ENCODE peak calls at places on chromosome 22, in six cellular contexts. F is smooth muscle cell of the brain vasculature, N is substantia nigra, T is kidney epithelial cell, X is T-cell, H is IMR-90. G is an unnamed sample.
A peak's percentile ranks its signal among the peaks of the same experiment; 100 is the strongest.

GRCh38 chr22:46934746-46935491 is 172.5 kb downstream of the TBC1D22A start:
- DNase-seq in F (peak; percentile 45), N (no peak), T (peak; percentile 98), X (no peak), H (peak; percentile 98), G (no peak)

GRCh38 chr22:29435236-29435635 is 3.1 kb upstream of the RFPL1 start:
- DNase-seq in F (no peak), N (no peak), T (no peak), X (no peak), H (no peak), G (no peak)

GRCh38 chr22:50542416-50542927 is 3.2 kb upstream of the KLHDC7B start:
- DNase-seq in F (no peak), N (no peak), T (no peak), X (no peak), H (no peak), G (no peak)

GRCh38 chr22:39821008-39821407 is 72.6 kb downstream of the ENTHD1 start:
- DNase-seq in F (no peak), N (no peak), T (no peak), X (no peak), H (no peak), G (no peak)

GRCh38 chr22:22011964-22012363 is 29.4 kb upstream of the TOP3B start:
- DNase-seq in F (no peak), N (no peak), T (no peak), X (no peak), H (no peak), G (no peak)

GRCh38 chr22:26534166-26534855 is 22.0 kb upstream of the TFIP11 start:
- DNase-seq in F (no peak), N (no peak), T (no peak), X (no peak), H (no peak), G (no peak)

GRCh38 chr22:28143206-28143605 is 224.2 kb upstream of the PITPNB start:
- DNase-seq in F (no peak), N (no peak), T (no peak), X (no peak), H (no peak), G (no peak)

GRCh38 chr22:50697667-50698506 is 25.3 kb downstream of the SHANK3 start:
- DNase-seq in F (no peak), N (no peak), T (no peak), X (no peak), H (no peak), G (no peak)

GRCh38 chr22:29096736-29097669 is 24.2 kb downstream of the KREMEN1 start:
- DNase-seq in F (no peak), N (no peak), T (no peak), X (no peak), H (peak; percentile 30), G (no peak)

GRCh38 chr22:38196791-38197429 is 4.9 kb upstream of the MAFF start:
- DNase-seq in F (no peak), N (no peak), T (no peak), X (no peak), H (no peak), G (no peak)

GRCh38 chr22:35893698-35894097 is 134.9 kb downstream of the RBFOX2 start:
- DNase-seq in F (peak; percentile 32), N (no peak), T (no peak), X (no peak), H (peak; percentile 43), G (no peak)

GRCh38 chr22:44669725-44670027 is 32.3 kb upstream of the PRR5 start:
- DNase-seq in F (no peak), N (no peak), T (no peak), X (no peak), H (peak; percentile 37), G (no peak)

GRCh38 chr22:48750826-48751440 is 1076.7 kb downstream of the BRD1 start:
- DNase-seq in F (no peak), N (no peak), T (no peak), X (no peak), H (no peak), G (no peak)

GRCh38 chr22:24514241-24515024 is 19.3 kb downstream of the UPB1 start:
- DNase-seq in F (no peak), N (no peak), T (no peak), X (no peak), H (no peak), G (no peak)

GRCh38 chr22:46815896-46816721 is 53.7 kb downstream of the TBC1D22A start:
- DNase-seq in F (no peak), N (no peak), T (no peak), X (no peak), H (peak; percentile 66), G (no peak)

GRCh38 chr22:20433686-20434241 is 3.9 kb downstream of the SCARF2 start:
- DNase-seq in F (no peak), N (no peak), T (no peak), X (no peak), H (no peak), G (no peak)

GRCh38 chr22:38062782-38063181 is 5.6 kb downstream of the PICK1 start:
- DNase-seq in F (no peak), N (no peak), T (no peak), X (no peak), H (no peak), G (no peak)

GRCh38 chr22:46849101-46849500 is 86.7 kb downstream of the TBC1D22A start:
- DNase-seq in F (no peak), N (no peak), T (no peak), X (no peak), H (no peak), G (no peak)